ENCODE peak calls at places on chromosomes 11 and 22, in five cellular contexts. M, Z, U, I and H are unnamed samples.

GRCh38 chr11:17606206-17607082 is 59.4 kb downstream of the OTOG start:
- DNase-seq in Z (no peak), U (no peak), I (no peak), M (no peak), H (no peak)

GRCh38 chr11:93718057-93718563 is 23.2 kb downstream of the TAF1D start:
- DNase-seq in Z (no peak), U (no peak), I (no peak), M (no peak), H (no peak)

GRCh38 chr11:33195391-33196190 is 34.3 kb upstream of the CSTF3 start:
- DNase-seq in Z (no peak), I (no peak), U (no peak), M (peak; percentile 63), H (no peak)

GRCh38 chr11:121566279-121567168 is 113.8 kb upstream of the SORL1-AS1 start:
- DNase-seq in M (no peak), Z (no peak), I (no peak), U (no peak), H (no peak)

GRCh38 chr11:75815345-75815983 is 454 bp downstream of the UVRAG start:
- DNase-seq in U (peak; percentile 46), Z (no peak), I (no peak), M (no peak), H (no peak)

GRCh38 chr11:10899542-10899830 is 41.6 kb upstream of the ZBED5 start:
- DNase-seq in I (peak; percentile 50), Z (no peak), M (peak; percentile 24), U (no peak), H (no peak)

GRCh38 chr22:17919276-17920144 is 104.9 kb downstream of the MICAL3 start:
- DNase-seq in I (no peak), Z (no peak), U (no peak), M (no peak), H (no peak)

GRCh38 chr11:12540913-12541587 is 133.2 kb upstream of the TEAD1 start:
- DNase-seq in U (peak; percentile 96), Z (peak; percentile 43), M (no peak), I (no peak), H (peak; percentile 87)

GRCh38 chr22:45572444-45572843 is 69.8 kb downstream of the FBLN1 start:
- DNase-seq in Z (no peak), M (no peak), I (no peak), U (no peak), H (no peak)

GRCh38 chr11:6320411-6321207 is at the start of gene CAVIN3:
- DNase-seq in Z (peak; percentile 85), U (peak; percentile 86), I (peak; percentile 89), M (no peak), H (peak; percentile 36)

GRCh38 chr11:3893311-3893710 is 37.8 kb downstream of the STIM1 start:
- DNase-seq in U (no peak), M (no peak), I (no peak), Z (no peak), H (no peak)

GRCh38 chr11:132444891-132445290 is 1074.5 kb downstream of the NTM start:
- DNase-seq in Z (no peak), I (no peak), U (peak; percentile 61), M (no peak), H (no peak)

GRCh38 chr11:31947051-31947450 is 135.9 kb upstream of the PAX6 start:
- DNase-seq in I (no peak), Z (no peak), M (no peak), U (no peak), H (no peak)

GRCh38 chr22:39994046-39994565 is 648 bp upstream of the FAM83F start:
- DNase-seq in I (no peak), U (no peak), Z (no peak), M (no peak), H (no peak)

GRCh38 chr11:10748241-10748640 is 2.8 kb upstream of the CTR9 start:
- DNase-seq in U (no peak), I (no peak), M (no peak), Z (no peak), H (no peak)

GRCh38 chr11:57321388-57321995 is 3.3 kb downstream of the TNKS1BP1 start:
- DNase-seq in M (no peak), I (peak; percentile 69), Z (no peak), U (no peak), H (no peak)

GRCh38 chr11:2140411-2141400 is 1.5 kb upstream of the IGF2 start:
- DNase-seq in M (no peak), Z (no peak), U (no peak), I (no peak), H (no peak)

GRCh38 chr11:1123970-1124369 is 33.8 kb upstream of the MUC5AC start:
- DNase-seq in U (no peak), I (no peak), M (no peak), Z (no peak), H (no peak)

GRCh38 chr11:6932150-6932549 is 5.9 kb downstream of the ZNF215 start:
- DNase-seq in M (no peak), Z (no peak), U (no peak), I (no peak), H (no peak)

GRCh38 chr11:112563808-112564207 is 303.1 kb upstream of the PLET1 start:
- DNase-seq in U (no peak), Z (no peak), M (no peak), I (no peak), H (no peak)

GRCh38 chr22:50170453-50171318 is at the start of gene PANX2:
- DNase-seq in Z (no peak), I (peak; percentile 49), U (peak; percentile 19), M (no peak), H (no peak)

GRCh38 chr11:83895516-83895915 is 609.3 kb upstream of the CCDC90B start:
- DNase-seq in M (no peak), U (peak; percentile 63), Z (no peak), I (no peak), H (no peak)

GRCh38 chr22:21865041-21865440 is 2.4 kb downstream of the MAPK1 start:
- DNase-seq in Z (peak; percentile 83), U (peak; percentile 88), M (no peak), I (no peak), H (peak; percentile 65)

GRCh38 chr11:132627981-132628380 is 904.3 kb downstream of the OPCML start:
- DNase-seq in M (no peak), Z (no peak), I (no peak), U (no peak), H (no peak)

GRCh38 chr22:50578776-50579310 is 616 bp upstream of the CPT1B start:
- DNase-seq in Z (no peak), I (no peak), M (no peak), U (no peak), H (no peak)

GRCh38 chr11:113278481-113278880 is 35.9 kb upstream of the TTC12 start:
- DNase-seq in Z (no peak), U (no peak), I (no peak), M (no peak), H (no peak)

GRCh38 chr11:27455667-27456066 is 16.9 kb downstream of the LGR4 start:
- DNase-seq in I (no peak), Z (no peak), M (no peak), U (no peak), H (no peak)

GRCh38 chr11:5603326-5603725 is 6.9 kb downstream of the TRIM6 start:
- DNase-seq in U (no peak), Z (no peak), I (no peak), M (no peak), H (no peak)

GRCh38 chr11:29634248-29634647 is 382.6 kb downstream of the KCNA4 start:
- DNase-seq in U (no peak), I (no peak), Z (no peak), M (no peak), H (no peak)

GRCh38 chr11:20417771-20418170 is 30.3 kb downstream of the PRMT3 start:
- DNase-seq in Z (no peak), U (no peak), M (no peak), I (no peak), H (no peak)

GRCh38 chr11:46392421-46393230 is 1.1 kb upstream of the CHRM4 start:
- DNase-seq in M (peak; percentile 65), I (peak; percentile 90), U (peak; percentile 71), Z (peak; percentile 65), H (peak; percentile 48)

GRCh38 chr22:31929126-31929928 is 15.0 kb upstream of the YWHAH start:
- DNase-seq in U (no peak), M (no peak), Z (no peak), I (no peak), H (peak; percentile 42)

GRCh38 chr22:20918663-20919220 is 1.5 kb downstream of the CRKL start:
- DNase-seq in Z (no peak), U (no peak), M (no peak), I (peak; percentile 18), H (no peak)

GRCh38 chr11:130819561-130819960 is 96.7 kb downstream of the SNX19 start:
- DNase-seq in U (no peak), I (no peak), M (no peak), Z (no peak), H (no peak)

GRCh38 chr11:85021066-85021465 is 606.1 kb downstream of the DLG2 start:
- DNase-seq in I (no peak), U (no peak), M (no peak), Z (no peak), H (no peak)

GRCh38 chr11:118956847-118957469 is 860 bp downstream of the UPK2 start:
- DNase-seq in I (no peak), U (no peak), M (no peak), Z (no peak), H (no peak)
- TF ChIP-seq CTCF in I (no peak), U (no peak), M (no peak), Z (no peak), H (no peak)

GRCh38 chr22:26483439-26484359 is at the start of the genes HPS4 and SRRD:
- DNase-seq in I (peak; percentile 92), M (peak; percentile 92), Z (peak; percentile 80), U (peak; percentile 87), H (peak; percentile 59)

GRCh38 chr22:26486394-26486793 is 2.7 kb downstream of the SRRD start:
- DNase-seq in I (no peak), M (no peak), Z (no peak), U (no peak), H (no peak)

GRCh38 chr22:26484360-26484706 is 656 bp downstream of the SRRD start:
- DNase-seq in Z (no peak), I (no peak), M (peak; percentile 47), U (no peak), H (no peak)

GRCh38 chr22:26485991-26486390 is 2.3 kb downstream of the SRRD start:
- DNase-seq in U (no peak), I (no peak), M (no peak), Z (no peak), H (no peak)

DNA sequence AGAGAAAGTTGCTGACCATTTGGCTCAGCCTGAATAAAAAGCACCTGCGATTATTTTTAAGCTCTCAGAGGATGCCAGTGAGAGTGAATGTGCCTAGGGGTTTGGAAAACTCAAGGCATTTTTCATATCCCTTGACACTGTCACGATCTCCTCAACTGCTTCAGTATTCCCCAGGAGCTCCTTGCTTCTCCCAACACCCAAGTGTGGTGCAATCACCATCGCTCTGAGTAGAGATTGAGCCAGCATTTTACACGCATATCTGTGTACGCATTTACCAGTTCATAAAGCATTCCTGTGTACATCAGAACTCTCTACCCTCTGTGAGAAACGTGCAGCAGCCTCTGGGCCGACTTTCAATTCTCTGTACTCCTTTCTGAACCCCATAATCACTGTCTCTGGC is 1.3 kb downstream of the SRRD start:
- DNase-seq in Z (no peak), I (no peak), U (no peak), M (no peak), H (no peak)
- H3K4me3 ChIP-seq in Z (no peak overlapping the region), I (no peak overlapping the region), U (peak overlapping the region; percentile 96), M (no peak overlapping the region), H (peak overlapping the region; percentile 14)

GRCh38 chr11:30758946-30759501 is 172.9 kb upstream of the MPPED2 start:
- DNase-seq in M (no peak), U (no peak), Z (no peak), I (no peak), H (no peak)
- H3K27ac ChIP-seq in M (no peak overlapping the region), U (no peak overlapping the region), Z (no peak overlapping the region), I (no peak overlapping the region), H (no peak overlapping the region)

GRCh38 chr22:23565288-23565941 is 14.7 kb downstream of the IGLL1 start:
- DNase-seq in M (no peak), U (no peak), I (no peak), Z (no peak), H (no peak)
- TF ChIP-seq CTCF in M (no peak), U (peak; percentile 6), I (no peak), Z (no peak), H (no peak)